ENCODE peak calls at places on chromosomes 13 and 19, in seven cellular contexts. N, H, U, F, E, M and P are unnamed samples.
A peak's percentile ranks its signal among the peaks of the same experiment; 100 is the strongest.

GRCh38 chr13:25738342-25738771 is 313.5 kb downstream of the SHISA2 start:
- DNase-seq in H (no peak), U (no peak), N (peak; percentile 64), F (no peak), E (peak; percentile 4), M (no peak), P (no peak)

GRCh38 chr13:73060251-73061160 is 1.7 kb downstream of the KLF5 start:
- DNase-seq in E (peak; percentile 90), M (peak; percentile 88), F (no peak), H (no peak), U (no peak), N (peak; percentile 27), P (no peak)

GRCh38 chr13:21846605-21847004 is 175.7 kb downstream of the FGF9 start:
- DNase-seq in U (no peak), M (no peak), F (no peak), E (no peak), N (no peak), H (no peak), P (no peak)

GRCh38 chr19:38837656-38838121 is 6.1 kb upstream of the ECH1 start:
- DNase-seq in M (no peak), U (no peak), N (no peak), H (no peak), E (peak; percentile 67), F (no peak), P (no peak)

GRCh38 chr19:13795595-13796300 is 505 bp downstream of the ZSWIM4 start:
- DNase-seq in U (no peak), N (no peak), H (no peak), F (no peak), M (no peak), E (peak; percentile 51), P (no peak)

GRCh38 chr19:16587031-16588023 is 15.1 kb upstream of the SLC35E1 start:
- DNase-seq in N (no peak), U (no peak), F (no peak), H (peak; percentile 72), E (peak; percentile 80), M (peak; percentile 66), P (no peak)

GRCh38 chr13:94154362-94154761 is 325.1 kb downstream of the DCT start:
- DNase-seq in H (no peak), U (peak; percentile 1), M (peak; percentile 35), E (peak; percentile 50), N (peak; percentile 32), F (no peak), P (no peak)

GRCh38 chr13:97280478-97280877 is 58.3 kb downstream of the MBNL2 start:
- DNase-seq in U (no peak), M (no peak), H (no peak), N (no peak), F (no peak), E (peak; percentile 27), P (no peak)